ENCODE peak calls at places on chromosomes 4 and X, in eight cellular contexts. E is sigmoid colon, F is heart left ventricle, R is uterus, M is transverse colon, X is stomach, W is upper lobe of left lung, O is tibial nerve. D is an unnamed sample.

GRCh38 chrX:11329016-11329415 is 35.8 kb downstream of the AMELX start:
- DNase-seq in M (no peak), O (no peak), R (no peak), F (no peak), W (no peak), X (no peak), E (no peak), D (no peak)

GRCh38 chr4:24630937-24631336 is 46.6 kb upstream of the DHX15 start:
- DNase-seq in W (no peak), F (peak; percentile 20), X (no peak), E (no peak), O (no peak), M (no peak), R (no peak), D (no peak)

GRCh38 chr4:98092833-98093439 is 50.3 kb downstream of the STPG2 start:
- DNase-seq in M (no peak), W (no peak), X (no peak), F (no peak), R (no peak), O (no peak), E (no peak), D (no peak)

GRCh38 chr4:153318696-153319320 is 25.7 kb upstream of the MND1 start:
- DNase-seq in O (no peak), R (no peak), W (no peak), X (peak; percentile 31), M (no peak), E (no peak), F (no peak), D (peak; percentile 39)

GRCh38 chr4:138181288-138181687 is 60.9 kb downstream of the SLC7A11 start:
- DNase-seq in W (no peak), X (no peak), O (no peak), R (peak; percentile 29), F (no peak), M (no peak), E (no peak), D (no peak)

GRCh38 chrX:14832151-14832550 is 40.7 kb downstream of the FANCB start:
- DNase-seq in R (no peak), F (no peak), O (no peak), E (no peak), X (no peak), M (no peak), W (no peak), D (no peak)

GRCh38 chr4:71783972-71784371 is at the start of gene GC:
- DNase-seq in X (no peak), O (no peak), E (no peak), M (no peak), F (no peak), W (no peak), R (no peak), D (no peak)

GRCh38 chrX:49120104-49120503 is 3.4 kb downstream of the GPKOW start:
- DNase-seq in R (no peak), F (no peak), M (no peak), W (no peak), X (no peak), E (no peak), O (no peak), D (no peak)

GRCh38 chrX:68808686-68809357 is 20.0 kb upstream of the EFNB1 start:
- DNase-seq in W (no peak), X (no peak), F (no peak), R (no peak), M (no peak), E (no peak), O (no peak), D (no peak)

GRCh38 chrX:2714551-2714950 is 23.5 kb downstream of the CD99 start:
- DNase-seq in W (no peak), E (peak; percentile 22), F (no peak), M (no peak), R (no peak), O (no peak), X (no peak), D (no peak)

GRCh38 chr4:34412233-34412632 is 1832.1 kb downstream of the ARAP2 start:
- DNase-seq in M (no peak), W (no peak), E (no peak), X (no peak), F (no peak), O (no peak), R (no peak), D (no peak)

GRCh38 chrX:20727447-20727846 is 460.7 kb upstream of the RPS6KA3 start:
- DNase-seq in F (no peak), E (no peak), O (no peak), X (no peak), R (no peak), M (no peak), W (no peak), D (no peak)

GRCh38 chr4:40923326-40924095 is 173.8 kb downstream of the NSUN7 start:
- DNase-seq in E (no peak), R (no peak), F (no peak), M (no peak), O (no peak), X (no peak), W (no peak), D (no peak)

GRCh38 chr4:23934915-23935314 is 45.1 kb upstream of the PPARGC1A start:
- DNase-seq in X (peak; percentile 75), R (peak; percentile 22), E (peak; percentile 88), M (peak; percentile 35), O (peak; percentile 68), F (peak; percentile 64), W (no peak), D (peak; percentile 90)

GRCh38 chrX:110034036-110034435 is 31.1 kb downstream of the TMEM164 start:
- DNase-seq in F (no peak), X (no peak), W (no peak), M (no peak), O (no peak), R (no peak), E (no peak), D (no peak)

GRCh38 chrX:3120426-3120825 is 79.2 kb downstream of the ARSF start:
- DNase-seq in R (no peak), W (no peak), F (no peak), M (no peak), X (no peak), E (no peak), O (no peak), D (no peak)

GRCh38 chrX:101744085-101744484 is 84.4 kb upstream of the ARMCX2 start:
- DNase-seq in F (no peak), O (no peak), R (no peak), W (no peak), X (no peak), M (no peak), E (no peak), D (no peak)

GRCh38 chrX:40581333-40581910 is 652 bp downstream of the ATP6AP2 start:
- DNase-seq in M (no peak), F (no peak), W (no peak), E (no peak), O (no peak), R (no peak), X (no peak), D (no peak)

GRCh38 chrX:104343408-104344129 is 88.8 kb upstream of the ESX1 start:
- DNase-seq in F (peak; percentile 15), M (peak; percentile 60), R (peak; percentile 14), W (no peak), E (no peak), X (peak; percentile 38), O (no peak), D (no peak)

GRCh38 chrX:101619336-101619735 is 1.5 kb upstream of the ARMCX6 start:
- DNase-seq in F (no peak), E (no peak), M (no peak), X (no peak), O (no peak), W (no peak), R (no peak), D (no peak)

GRCh38 chr4:27006247-27006603 is 145.6 kb downstream of the STIM2 start:
- DNase-seq in F (no peak), E (no peak), W (no peak), M (no peak), X (no peak), O (no peak), R (no peak), D (no peak)

GRCh38 chrX:55451125-55451524 is 802 bp upstream of the MAGEH1 start:
- DNase-seq in M (no peak), X (no peak), F (no peak), O (no peak), W (no peak), R (no peak), E (no peak), D (no peak)

GRCh38 chr4:129806986-129807385 is 711.0 kb downstream of the C4orf33 start:
- DNase-seq in O (no peak), W (no peak), R (no peak), F (no peak), M (no peak), X (no peak), E (no peak), D (no peak)
- TF ChIP-seq POLR2A in O (no peak), W (no peak), R (no peak), F (no peak), M (no peak), X (no peak), E (no peak), D (no peak)

DNA sequence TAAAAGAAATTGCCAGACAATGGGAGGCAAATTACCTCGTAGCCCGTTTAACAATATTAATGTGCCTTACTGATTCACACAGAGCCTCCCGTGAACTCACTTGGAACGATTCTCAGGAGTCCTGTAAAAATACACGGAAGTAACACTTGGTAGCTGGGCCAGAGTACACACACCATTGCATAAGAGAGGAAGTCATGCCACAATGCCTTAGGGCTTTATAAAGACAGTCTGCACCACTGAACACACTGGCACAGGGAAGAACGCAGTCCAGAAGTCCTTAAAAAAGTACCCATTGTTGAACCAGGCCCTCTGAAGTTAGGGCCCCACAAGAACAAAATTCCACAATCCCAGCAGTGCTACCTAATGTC is 15.1 kb downstream of the SLC2A9 start:
- DNase-seq in F (no peak), M (peak; percentile 67), R (no peak), W (no peak), E (peak; percentile 69), X (peak; percentile 71), O (no peak), D (peak; percentile 92)
- H3K4me1 ChIP-seq in F (peaks cover 3% of the 10 kb centered on the region), M (peaks cover 38% of the 10 kb centered on the region), R (no peaks in the 10 kb centered on the region), W (peaks cover 31% of the 10 kb centered on the region), E (peaks cover 28% of the 10 kb centered on the region), X (peaks cover 52% of the 10 kb centered on the region), O (peaks cover 31% of the 10 kb centered on the region), D (peaks cover 24% of the 10 kb centered on the region)

GRCh38 chr4:166842795-166843261 is 391.5 kb downstream of the SPOCK3 start:
- DNase-seq in M (no peak), R (no peak), E (no peak), W (peak; percentile 68), F (no peak), X (no peak), O (no peak), D (no peak)
- TF ChIP-seq POLR2A in M (no peak), R (no peak), E (no peak), W (no peak), F (no peak), X (no peak), O (no peak), D (no peak)

DNA sequence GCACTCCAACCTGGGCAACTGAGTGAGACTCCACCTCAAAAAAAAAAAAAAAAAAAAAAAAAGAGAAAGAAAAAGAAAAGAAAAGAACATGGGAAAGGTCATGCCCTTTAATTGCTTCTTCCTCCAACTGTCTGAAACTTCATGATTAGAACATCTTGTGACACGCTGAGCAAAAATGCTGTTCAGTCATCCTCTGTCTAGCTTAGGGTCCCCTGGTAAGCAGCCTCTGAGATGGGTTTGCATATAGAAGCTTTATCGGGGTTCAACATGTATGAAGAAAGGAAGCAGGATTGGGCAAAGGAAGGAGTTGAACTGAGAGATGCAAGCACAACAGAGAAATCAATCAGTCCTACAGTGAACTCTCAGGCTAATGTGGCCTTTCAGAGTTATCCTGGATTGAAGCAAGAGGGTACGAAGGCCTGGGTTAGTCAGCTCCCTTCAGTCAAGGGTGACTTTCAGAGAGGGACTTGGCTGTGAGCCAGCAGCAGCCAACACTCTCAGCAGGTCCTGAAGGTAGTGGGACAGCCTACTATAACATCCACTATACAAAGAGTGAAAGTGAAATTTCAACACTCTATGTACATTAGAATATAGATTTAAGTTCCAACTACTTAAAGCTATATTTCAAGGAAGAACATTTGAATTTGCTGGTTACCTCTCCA is 11.4 kb downstream of the MAOB start:
- DNase-seq in E (no peak), X (peak; percentile 40), R (no peak), O (no peak), M (no peak), F (peak; percentile 38), W (no peak), D (no peak)
- H3K4me1 ChIP-seq in E (no peaks in the 10 kb centered on the region), X (no peaks in the 10 kb centered on the region), R (no peaks in the 10 kb centered on the region), O (no peaks in the 10 kb centered on the region), M (no peaks in the 10 kb centered on the region), F (no peaks in the 10 kb centered on the region), W (no peaks in the 10 kb centered on the region), D (no peaks in the 10 kb centered on the region)